ENCODE peak calls at places on chromosomes 13 and 19, in nine cellular contexts. Q is dorsolateral prefrontal cortex, D is lung, M is SJSA1, L is GM12878, E is ascending aorta, I is upper lobe of right lung, V is mesendoderm, K is spleen. F is an unnamed sample.

GRCh38 chr19:12884627-12884925 is 2.4 kb downstream of the KLF1 start:
- DNase-seq in V (no peak), L (no peak), K (no peak), M (no peak), E (no peak), I (no peak), Q (no peak), D (no peak), F (no peak)

GRCh38 chr13:111924676-111925075 is 142.3 kb upstream of the SOX1 start:
- DNase-seq in E (no peak), D (no peak), Q (peak; percentile 34), V (no peak), M (no peak), L (no peak), I (no peak), K (no peak), F (no peak)

GRCh38 chr19:49165111-49165750 is 7.6 kb downstream of the TRPM4 start:
- DNase-seq in E (no peak), V (no peak), M (no peak), I (no peak), D (no peak), Q (no peak), L (no peak), K (no peak), F (no peak)

GRCh38 chr19:27718262-27718661 is 1494.7 kb downstream of the UQCRFS1 start:
- DNase-seq in K (no peak), D (no peak), M (no peak), V (no peak), Q (no peak), E (no peak), L (no peak), I (no peak), F (no peak)

GRCh38 chr13:100650321-100650720 is 24.3 kb downstream of the TMTC4 start:
- DNase-seq in V (no peak), D (no peak), L (no peak), K (no peak), I (no peak), E (no peak), Q (peak; percentile 88), M (no peak), F (no peak)

GRCh38 chr19:28235606-28236125 is 977.3 kb downstream of the UQCRFS1 start:
- DNase-seq in M (no peak), L (no peak), D (no peak), Q (no peak), I (no peak), K (no peak), E (no peak), V (peak; percentile 6), F (no peak)

GRCh38 chr13:45206340-45206739 is 5.5 kb upstream of the KCTD4 start:
- DNase-seq in L (peak; percentile 21), K (no peak), V (no peak), E (no peak), I (no peak), D (no peak), Q (no peak), M (peak; percentile 77), F (no peak)

GRCh38 chr13:75195479-75196111 is 286.4 kb downstream of the TBC1D4 start:
- DNase-seq in K (no peak), L (no peak), I (no peak), M (no peak), V (peak; percentile 11), D (no peak), Q (no peak), E (no peak), F (no peak)

GRCh38 chr13:26168276-26168814 is 53.8 kb downstream of the RNF6 start:
- DNase-seq in Q (no peak), L (no peak), D (no peak), I (no peak), M (no peak), V (no peak), K (no peak), E (no peak), F (no peak)

GRCh38 chr13:26163812-26164211 is 58.3 kb downstream of the RNF6 start:
- DNase-seq in I (no peak), Q (no peak), M (no peak), K (no peak), L (no peak), D (no peak), E (no peak), V (no peak), F (no peak)

GRCh38 chr13:26168835-26169234 is 53.3 kb downstream of the RNF6 start:
- DNase-seq in E (no peak), D (no peak), L (no peak), Q (no peak), M (no peak), K (no peak), I (no peak), V (no peak), F (no peak)
- H3K27ac ChIP-seq in E (no peak overlapping the region), D (no peak overlapping the region), L (no peak overlapping the region), Q (no peak overlapping the region), M (no peak overlapping the region), K (no peak overlapping the region), I (no peak overlapping the region), V (no peak overlapping the region), F (no peak overlapping the region)

GRCh38 chr19:35816262-35816661 is 3.6 kb upstream of the PRODH2 start:
- DNase-seq in Q (no peak), M (no peak), V (no peak), K (no peak), I (no peak), E (no peak), L (no peak), D (no peak), F (no peak)

GRCh38 chr19:35813043-35813890 is 622 bp upstream of the PRODH2 start:
- DNase-seq in L (no peak), E (no peak), Q (no peak), M (no peak), V (no peak), K (no peak), D (no peak), I (no peak), F (no peak)

GRCh38 chr19:35816846-35817245 is 4.2 kb upstream of the PRODH2 start:
- DNase-seq in M (no peak), L (no peak), I (no peak), Q (no peak), E (no peak), D (no peak), V (no peak), K (no peak), F (no peak)

GRCh38 chr19:35811317-35812219 is 1.1 kb downstream of the PRODH2 start:
- DNase-seq in L (no peak), V (no peak), E (no peak), M (no peak), I (no peak), K (no peak), D (no peak), Q (no peak), F (no peak)

DNA sequence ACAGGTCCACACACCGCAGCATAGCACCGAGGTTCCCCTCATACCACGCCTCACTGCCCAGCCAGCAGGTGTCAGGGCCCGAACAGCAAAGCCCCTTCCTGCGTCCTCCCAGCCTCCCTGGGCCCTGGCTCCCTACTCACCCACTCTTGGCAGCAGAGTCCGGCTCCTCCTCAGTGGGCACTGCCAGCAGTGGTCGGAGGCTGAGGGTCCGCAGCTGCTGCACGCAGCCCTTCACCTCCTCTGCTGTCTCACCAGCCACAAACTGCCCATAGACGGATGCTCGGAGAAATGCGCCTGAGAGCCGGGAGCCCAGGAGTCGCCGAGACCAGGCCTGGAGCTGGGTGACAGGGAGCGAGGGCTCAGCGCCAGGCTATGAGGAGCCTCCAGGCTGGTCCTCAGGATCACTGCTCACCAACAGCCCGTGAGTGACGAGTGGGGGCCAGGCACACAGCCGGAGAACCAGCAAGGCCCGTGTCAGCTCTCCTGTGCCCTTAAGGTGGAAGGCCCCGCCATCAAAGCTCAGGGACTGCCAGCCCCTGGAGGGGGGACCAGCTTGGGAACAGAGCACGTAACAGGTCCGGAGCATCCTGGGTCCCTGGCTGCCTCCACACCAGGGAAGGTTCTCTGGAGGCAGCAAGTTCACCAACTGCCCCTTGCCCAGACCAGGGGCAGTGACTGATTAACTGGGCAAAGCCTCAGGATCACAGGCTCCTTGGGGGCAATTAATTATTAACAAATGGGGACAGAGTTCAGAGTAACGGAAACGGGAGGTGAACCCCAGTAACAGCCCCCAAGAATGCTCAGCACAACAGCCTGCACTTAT is at the start of gene PRODH2:
- DNase-seq in K (no peak), I (no peak), M (no peak), Q (no peak), L (no peak), E (no peak), V (no peak), D (no peak), F (no peak)
- H3K27me3 ChIP-seq in K (no peaks in the 10 kb centered on the region), I (peaks cover 26% of the 10 kb centered on the region), M (peaks cover 19% of the 10 kb centered on the region), Q (no peaks in the 10 kb centered on the region), L (no peaks in the 10 kb centered on the region), E (no peaks in the 10 kb centered on the region), V (no peaks in the 10 kb centered on the region), D (no peaks in the 10 kb centered on the region), F (peaks cover 18% of the 10 kb centered on the region)

DNA sequence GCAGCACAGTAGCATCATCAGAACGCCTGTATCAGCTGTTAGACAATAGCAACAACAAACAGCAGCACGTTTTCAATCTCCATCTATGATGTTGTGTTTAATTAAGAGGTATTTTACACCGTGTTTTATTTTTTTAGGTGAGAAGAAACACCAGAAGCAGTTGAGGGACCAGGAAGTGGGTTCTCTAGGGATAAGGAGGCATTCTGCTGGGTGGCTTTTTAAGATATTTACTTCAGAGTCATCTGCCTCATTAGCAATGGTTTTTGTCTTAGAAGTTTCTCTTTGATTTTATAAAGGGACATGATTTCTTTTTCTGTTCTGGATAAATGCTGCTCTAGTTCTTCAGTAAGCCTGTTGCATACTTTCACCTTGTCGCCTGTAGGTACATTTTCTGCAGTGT is 8.2 kb downstream of the CKAP2 start:
- DNase-seq in V (no peak), E (no peak), K (no peak), Q (no peak), I (no peak), L (no peak), D (no peak), M (no peak), F (no peak)
- H3K4me3 ChIP-seq in V (no peak overlapping the region), E (no peak overlapping the region), K (no peak overlapping the region), Q (no peak overlapping the region), I (no peak overlapping the region), L (no peak overlapping the region), D (no peak overlapping the region), M (no peak overlapping the region), F (no peak overlapping the region)

GRCh38 chr13:50124536-50125305 is 109.5 kb downstream of the KCNRG start:
- DNase-seq in D (no peak), V (peak; percentile 68), M (peak; percentile 82), E (no peak), I (no peak), L (no peak), Q (peak; percentile 65), K (peak; percentile 99), F (peak; percentile 96)

GRCh38 chr13:50122465-50122864 is 107.2 kb downstream of the KCNRG start:
- DNase-seq in L (no peak), K (no peak), D (no peak), E (no peak), I (no peak), M (no peak), Q (no peak), V (peak; percentile 36), F (no peak)

GRCh38 chr13:50123862-50124535 is 108.8 kb downstream of the KCNRG start:
- DNase-seq in D (peak; percentile 96), V (peak; percentile 85), E (peak; percentile 92), K (no peak), L (no peak), M (peak; percentile 95), I (peak; percentile 99), Q (peak; percentile 92), F (peak; percentile 98)

GRCh38 chr13:50123002-50123401 is 107.8 kb downstream of the KCNRG start:
- DNase-seq in Q (no peak), V (peak; percentile 3), M (no peak), I (no peak), L (no peak), E (no peak), D (no peak), K (no peak), F (no peak)

GRCh38 chr13:50123515-50123861 is 108.2 kb downstream of the KCNRG start:
- DNase-seq in K (no peak), V (no peak), D (no peak), Q (no peak), I (no peak), M (no peak), E (no peak), L (no peak), F (no peak)
- H3K27ac ChIP-seq in K (peak overlapping the region; percentile 100), V (no peak overlapping the region), D (peak overlapping the region; percentile 99), Q (peak overlapping the region; percentile 100), I (peak overlapping the region; percentile 96), M (peak overlapping the region; percentile 96), E (peak overlapping the region; percentile 100), L (no peak overlapping the region), F (peak overlapping the region; percentile 90)